ENCODE peak calls at places on chromosomes 1 and 21, in six cellular contexts. M, P, S, L, U and A are unnamed samples.

GRCh38 chr1:155645648-155646047 is 35.6 kb downstream of the MSTO1 start:
- DNase-seq in M (no peak), P (no peak), S (no peak), L (no peak), U (peak), A (no peak)

GRCh38 chr1:225653463-225654276 is 747 bp upstream of the ENAH start:
- DNase-seq in M (peak), P (peak), S (peak), L (peak), U (peak), A (peak)

GRCh38 chr1:51600954-51601353 is 15.9 kb upstream of the OSBPL9 start:
- DNase-seq in M (no peak), P (no peak), S (no peak), L (no peak), U (no peak), A (no peak)

GRCh38 chr1:77375541-77375940 is 93.7 kb downstream of the AK5 start:
- DNase-seq in M (no peak), P (no peak), S (no peak), L (no peak), U (no peak), A (no peak)

GRCh38 chr1:185478878-185479277 is 161.8 kb upstream of the IVNS1ABP start:
- DNase-seq in M (no peak), P (no peak), S (no peak), L (no peak), U (no peak), A (no peak)

GRCh38 chr1:117636637-117637425 is 31.0 kb downstream of the TENT5C start:
- DNase-seq in M (no peak), P (no peak), S (no peak), L (no peak), U (no peak), A (no peak)

GRCh38 chr1:194658090-194658439 is 1471.7 kb upstream of the B3GALT2 start:
- DNase-seq in M (no peak), P (no peak), S (no peak), L (no peak), U (peak), A (no peak)

GRCh38 chr1:219506337-219506944 is 106.5 kb downstream of the ZC3H11B start:
- DNase-seq in M (peak), P (no peak), S (no peak), L (no peak), U (no peak), A (no peak)

GRCh38 chr1:113830039-113830438 is 17.8 kb upstream of the RSBN1 start:
- DNase-seq in M (no peak), P (no peak), S (no peak), L (no peak), U (no peak), A (no peak)

GRCh38 chr1:226568077-226568831 is 19.7 kb downstream of the STUM start:
- DNase-seq in M (peak), P (peak), S (no peak), L (no peak), U (no peak), A (no peak)

GRCh38 chr1:22611530-22611947 is 24.9 kb upstream of the C1QA start:
- DNase-seq in M (peak), P (peak), S (peak), L (no peak), U (peak), A (peak)

GRCh38 chr1:80441664-80442063 is 1359.1 kb upstream of the ADGRL2 start:
- DNase-seq in M (no peak), P (peak), S (no peak), L (no peak), U (no peak), A (peak)

GRCh38 chr1:197614916-197615692 is 160.2 kb downstream of the DENND1B start:
- DNase-seq in M (peak), P (peak), S (no peak), L (peak), U (peak), A (peak)

GRCh38 chr1:20730690-20731056 is 1.8 kb downstream of the SH2D5 start:
- DNase-seq in M (no peak), P (no peak), S (no peak), L (no peak), U (no peak), A (no peak)

GRCh38 chr1:64137569-64137936 is 65.9 kb upstream of the UBE2U start:
- DNase-seq in M (no peak), P (no peak), S (no peak), L (no peak), U (no peak), A (no peak)

GRCh38 chr1:117555806-117556205 is 50.0 kb upstream of the TENT5C start:
- DNase-seq in M (no peak), P (no peak), S (no peak), L (no peak), U (no peak), A (no peak)

GRCh38 chr21:34874689-34875513 is 174.2 kb downstream of the RUNX1 start:
- DNase-seq in M (peak), P (no peak), S (no peak), L (no peak), U (no peak), A (no peak)

GRCh38 chr1:94105501-94105952 is 15.4 kb downstream of the ABCA4 start:
- DNase-seq in M (no peak), P (peak), S (no peak), L (no peak), U (no peak), A (no peak)

GRCh38 chr1:104830534-104830933 is 1080.8 kb downstream of the AMY1C start:
- DNase-seq in M (no peak), P (no peak), S (no peak), L (no peak), U (no peak), A (no peak)

GRCh38 chr1:169509354-169509753 is 23.6 kb upstream of the SLC19A2 start:
- DNase-seq in M (no peak), P (no peak), S (no peak), L (no peak), U (no peak), A (no peak)
- TF ChIP-seq CTCF in M (no peak), P (no peak), S (no peak), L (no peak), U (no peak), A (no peak)

GRCh38 chr1:46558141-46558963 is 6.9 kb upstream of the KNCN start:
- DNase-seq in M (no peak), P (peak), S (no peak), L (no peak), U (no peak), A (no peak)

GRCh38 chr1:46557403-46557802 is 6.0 kb upstream of the KNCN start:
- DNase-seq in M (no peak), P (no peak), S (no peak), L (no peak), U (no peak), A (no peak)

GRCh38 chr1:46555081-46555432 is 3.6 kb upstream of the KNCN start:
- DNase-seq in M (no peak), P (no peak), S (no peak), L (no peak), U (no peak), A (no peak)

GRCh38 chr1:46555826-46556619 is 4.6 kb upstream of the KNCN start:
- DNase-seq in M (no peak), P (no peak), S (no peak), L (no peak), U (no peak), A (no peak)

GRCh38 chr1:46556822-46557221 is 5.4 kb upstream of the KNCN start:
- DNase-seq in M (no peak), P (no peak), S (no peak), L (no peak), U (peak), A (no peak)
- TF ChIP-seq CTCF in M (no peak), P (no peak), S (peak), L (no peak), U (peak), A (no peak)

DNA sequence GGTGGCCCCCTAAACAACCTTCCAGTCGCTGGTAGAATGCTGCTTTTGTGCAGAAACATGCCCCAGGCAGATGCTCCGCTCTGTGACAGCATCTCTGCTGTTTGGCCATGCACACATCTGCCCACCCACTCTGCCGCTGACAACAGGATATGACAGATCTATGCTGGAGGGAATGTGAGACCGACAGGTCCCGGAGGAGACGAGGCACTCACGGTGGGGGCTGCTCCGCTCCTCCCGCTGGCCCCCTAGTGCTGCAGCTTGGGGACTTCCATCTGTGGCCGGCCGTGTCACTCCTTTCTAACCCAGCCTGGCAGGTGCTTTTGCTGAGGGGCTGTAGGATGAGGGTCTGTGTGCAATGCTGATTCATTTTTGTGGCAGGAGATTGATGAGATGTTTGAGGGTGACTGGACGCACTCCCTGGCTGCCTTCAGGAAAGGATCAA is 49.1 kb upstream of the DMRTB1 start:
- DNase-seq in M (peak), P (peak), S (no peak), L (no peak), U (no peak), A (peak)
- TF ChIP-seq CTCF in M (no peak), P (no peak), S (no peak), L (no peak), U (no peak), A (no peak)

DNA sequence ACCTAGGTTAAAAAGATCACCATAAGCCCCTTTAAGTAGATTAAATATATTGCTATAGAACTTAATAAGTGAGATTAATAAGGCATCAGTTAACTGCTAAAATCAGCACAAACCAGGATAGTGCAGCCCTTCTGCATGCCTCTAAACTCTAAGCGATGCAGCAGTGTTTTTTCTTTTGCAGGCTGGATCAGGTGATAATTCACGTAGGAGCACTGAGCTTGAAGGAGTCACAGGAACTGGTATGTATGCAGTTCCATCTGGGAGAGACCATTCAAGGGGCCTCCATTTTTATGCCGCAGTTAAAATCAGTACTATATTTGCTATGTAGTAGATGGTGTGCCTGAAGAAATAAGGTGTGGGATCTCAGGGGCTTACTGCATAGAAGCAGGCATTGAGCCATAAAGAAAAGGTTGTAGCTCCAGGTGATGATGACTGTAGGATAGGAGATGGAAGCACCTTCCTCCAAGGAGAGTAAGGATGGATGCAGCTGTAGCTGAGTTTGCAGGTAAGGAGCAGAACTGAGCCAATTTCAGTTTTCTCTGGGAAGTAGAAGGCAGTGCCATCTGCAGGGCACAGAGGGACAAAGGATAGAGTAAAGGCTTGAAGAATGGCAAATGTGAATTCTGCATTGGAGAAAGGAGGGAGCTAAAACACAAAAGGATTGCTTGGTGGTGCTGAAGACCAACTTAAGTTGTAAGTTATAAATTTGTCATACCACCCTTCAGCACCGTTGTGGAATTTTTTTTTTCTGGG is 22.6 kb downstream of the NPL start:
- DNase-seq in M (no peak), P (peak), S (no peak), L (no peak), U (no peak), A (no peak)
- TF ChIP-seq CTCF in M (no peak), P (peak), S (no peak), L (no peak), U (no peak), A (peak)

DNA sequence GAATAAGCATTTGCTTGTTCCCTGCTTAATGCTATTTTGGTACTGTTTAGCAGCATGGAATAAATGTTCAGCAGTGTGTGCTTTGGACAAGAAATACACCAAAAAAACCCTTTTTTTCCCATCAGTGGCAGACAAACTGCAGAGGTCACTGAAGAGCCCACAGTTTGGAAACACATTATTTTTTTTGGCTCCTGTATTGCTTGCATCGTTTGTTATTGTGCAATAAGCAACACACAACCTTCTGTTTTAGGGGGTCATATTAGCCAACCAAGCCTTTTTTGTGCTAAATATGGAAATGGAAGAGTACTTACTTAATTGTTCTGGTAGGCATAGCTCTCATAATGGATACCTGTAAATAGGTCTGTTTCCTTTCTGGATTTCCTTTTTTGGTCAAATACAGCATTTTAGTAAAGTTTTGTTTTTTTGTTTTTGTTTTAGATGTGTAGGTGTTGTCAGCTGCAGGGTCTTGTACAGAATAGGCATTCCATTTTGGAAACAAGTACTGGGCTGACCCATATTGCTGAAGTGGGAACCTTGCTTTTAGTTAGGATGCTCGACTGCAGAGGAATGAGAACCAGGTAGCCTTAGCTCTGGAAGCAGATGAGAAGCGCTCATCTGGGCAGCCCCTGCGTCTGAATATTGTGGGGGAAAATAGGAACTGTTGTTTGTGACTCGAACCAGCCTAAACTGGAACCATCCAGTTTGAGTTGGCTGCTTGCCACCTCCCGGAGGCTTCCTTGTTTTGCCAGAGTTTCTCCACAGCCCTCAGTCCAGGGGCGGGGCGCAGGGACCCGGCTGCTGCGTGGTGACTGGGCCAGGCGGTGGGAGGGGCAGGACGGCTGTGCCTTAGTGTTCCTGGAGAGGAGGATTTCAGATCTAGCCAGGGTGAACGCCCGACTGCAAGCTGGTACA is 38.5 kb downstream of the SPEN start:
- DNase-seq in M (peak), P (peak), S (peak), L (peak), U (peak), A (peak)
- TF ChIP-seq CTCF in M (no peak), P (no peak), S (peak), L (no peak), U (peak), A (peak)